ENCODE peak calls at places on chromosomes 16 and 17, in five cellular contexts. K is GF-D8; F is fibroblast of the aortic adventitia; Q is activated effector memory CD4-positive, alpha-beta T cell treated with anti-CD3 and anti-CD28 coated beads, Interleukin-2, amount 50 U/mL, for 16 hours; O is Ammon's horn. R is an unnamed sample.
A peak's percentile ranks its signal among the peaks of the same experiment; 100 is the strongest.

GRCh38 chr17:76547183-76547641 is 7.4 kb downstream of the PRCD start:
- DNase-seq in F (peak; percentile 79), Q (peak; percentile 72), O (peak; percentile 87), K (no peak), R (peak; percentile 78)

GRCh38 chr17:31427684-31428083 is 36.2 kb downstream of the RAB11FIP4 start:
- DNase-seq in Q (peak; percentile 57), O (no peak), K (no peak), F (no peak), R (peak; percentile 56)

GRCh38 chr17:77756028-77756427 is 202.5 kb upstream of the TNRC6C start:
- DNase-seq in O (no peak), Q (no peak), F (no peak), K (no peak), R (no peak)

GRCh38 chr17:49595328-49595727 is 19.7 kb downstream of the NXPH3 start:
- DNase-seq in F (no peak), O (no peak), Q (no peak), K (no peak), R (no peak)

GRCh38 chr16:24054649-24055560 is 201.2 kb upstream of the CACNG3 start:
- DNase-seq in Q (no peak), F (no peak), O (peak; percentile 34), K (no peak), R (no peak)

GRCh38 chr16:85421338-85422123 is 191.6 kb upstream of the GSE1 start:
- DNase-seq in O (no peak), K (no peak), F (no peak), Q (peak; percentile 59), R (no peak)

GRCh38 chr16:71474864-71475263 is 12.8 kb upstream of the ZNF23 start:
- DNase-seq in Q (no peak), F (peak; percentile 63), O (no peak), K (no peak), R (no peak)

GRCh38 chr16:24909856-24910255 is 64.1 kb downstream of the SLC5A11 start:
- DNase-seq in O (no peak), Q (no peak), K (no peak), F (no peak), R (no peak)

GRCh38 chr17:79519601-79520000 is 91.2 kb downstream of the RBFOX3 start:
- DNase-seq in Q (no peak), K (no peak), F (no peak), O (no peak), R (no peak)

GRCh38 chr17:3657874-3658783 is 10.2 kb downstream of the TAX1BP3 start:
- DNase-seq in Q (no peak), K (no peak), O (peak; percentile 61), F (no peak), R (no peak)

GRCh38 chr17:40598021-40598927 is 33.0 kb upstream of the CCR7 start:
- DNase-seq in O (no peak), Q (peak; percentile 93), F (no peak), K (no peak), R (no peak)

GRCh38 chr17:64326420-64327054 is 63.5 kb upstream of the TEX2 start:
- DNase-seq in F (peak; percentile 74), O (peak; percentile 34), K (peak; percentile 78), Q (no peak), R (peak; percentile 9)

GRCh38 chr17:30343741-30344140 is 9.9 kb upstream of the TMIGD1 start:
- DNase-seq in F (no peak), Q (no peak), O (no peak), K (no peak), R (no peak)

GRCh38 chr17:17269926-17270773 is 10.9 kb downstream of the COPS3 start:
- DNase-seq in O (no peak), K (no peak), F (no peak), Q (peak; percentile 68), R (no peak)

GRCh38 chr17:37608369-37609169 is 649 bp downstream of the SYNRG start:
- DNase-seq in K (peak; percentile 23), F (peak; percentile 40), O (peak; percentile 35), Q (no peak), R (peak; percentile 57)

GRCh38 chr17:56786989-56787482 is 46.7 kb downstream of the C17orf67 start:
- DNase-seq in O (no peak), Q (peak; percentile 81), K (peak; percentile 70), F (peak; percentile 69), R (no peak)

GRCh38 chr17:6556121-6557039 is at the start of gene PITPNM3:
- DNase-seq in K (no peak), F (no peak), O (no peak), Q (no peak), R (no peak)

GRCh38 chr16:26442333-26442732 is 624.4 kb upstream of the C16orf82 start:
- DNase-seq in Q (no peak), F (no peak), K (no peak), O (no peak), R (no peak)

GRCh38 chr17:37505333-37505732 is 15.6 kb downstream of the DUSP14 start:
- DNase-seq in F (no peak), Q (no peak), K (no peak), O (no peak), R (no peak)

GRCh38 chr17:64202683-64203430 is 60.2 kb downstream of the TEX2 start:
- DNase-seq in Q (no peak), O (peak; percentile 88), K (no peak), F (peak; percentile 62), R (peak; percentile 75)

GRCh38 chr16:28318042-28318597 is 25.8 kb downstream of the SBK1 start:
- DNase-seq in O (no peak), F (no peak), Q (no peak), K (no peak), R (no peak)

GRCh38 chr16:89031715-89032659 is 55.0 kb upstream of the CBFA2T3 start:
- DNase-seq in O (peak; percentile 77), F (no peak), Q (peak; percentile 81), K (peak; percentile 97), R (no peak)

GRCh38 chr17:38465420-38466345 is 37.4 kb downstream of the ARHGAP23 start:
- DNase-seq in F (peak; percentile 41), O (no peak), Q (no peak), K (no peak), R (peak; percentile 62)

GRCh38 chr17:49218941-49219913 is 8.7 kb downstream of the ABI3 start:
- DNase-seq in F (no peak), K (no peak), O (no peak), Q (no peak), R (no peak)

GRCh38 chr16:88466949-88467348 is 13.9 kb downstream of the ZFPM1 start:
- DNase-seq in Q (no peak), F (no peak), K (no peak), O (no peak), R (no peak)

GRCh38 chr16:30760160-30760559 is 1.7 kb downstream of the CFAP119 start:
- DNase-seq in F (no peak), K (no peak), Q (no peak), O (no peak), R (no peak)

GRCh38 chr17:48646183-48647102 is 20.3 kb upstream of the HOXB9 start:
- DNase-seq in Q (peak; percentile 73), O (no peak), F (no peak), K (no peak), R (no peak)

GRCh38 chr17:8631554-8631877 is 991 bp upstream of the MYH10 start:
- DNase-seq in K (no peak), Q (no peak), O (no peak), F (no peak), R (no peak)

GRCh38 chr16:50480206-50480605 is 68.0 kb upstream of the NKD1 start:
- DNase-seq in Q (no peak), K (no peak), O (peak; percentile 79), F (no peak), R (peak; percentile 7)

GRCh38 chr17:63973930-63974593 is 1.3 kb upstream of the SCN4A start:
- DNase-seq in O (no peak), K (no peak), Q (no peak), F (no peak), R (no peak)

R was measured in cerebellar cortex.